ENCODE peak calls at places on chromosomes 3 and 15, in six cellular contexts. E is astrocyte, Q is GM23248, O is HCT116, L is GM12878, N is neural progenitor cell. B is an unnamed sample. For H3K4me1, the result is how much of the 10 kb centered on the place peaks cover.

GRCh38 chr15:73632670-73633058 is 525 bp downstream of the NPTN start:
- DNase-seq in E (no peak), Q (no peak), O (no peak), L (no peak), N (peak), B (peak)

GRCh38 chr3:42732829-42733459 is 30.3 kb upstream of the HHATL start:
- DNase-seq in E (no peak), Q (no peak), O (no peak), L (no peak), N (no peak), B (no peak)

GRCh38 chr3:161946443-161946960 is 449.9 kb downstream of the OTOL1 start:
- DNase-seq in E (no peak), Q (no peak), O (no peak), L (no peak), N (no peak), B (no peak)

GRCh38 chr3:154384504-154384903 is 45.5 kb downstream of the GPR149 start:
- DNase-seq in E (no peak), Q (no peak), O (no peak), L (no peak), N (no peak), B (peak)

GRCh38 chr3:147757919-147758318 is 348.8 kb downstream of the ZIC1 start:
- DNase-seq in E (no peak), Q (no peak), O (no peak), L (no peak), N (no peak), B (no peak)

GRCh38 chr3:127694467-127695215 is 21.9 kb downstream of the ABTB1 start:
- DNase-seq in E (no peak), Q (peak), O (peak), L (no peak), N (peak), B (peak)

GRCh38 chr15:79965836-79966630 is 5.0 kb downstream of the BCL2A1 start:
- DNase-seq in E (peak), Q (no peak), O (no peak), L (no peak), N (no peak), B (no peak)

GRCh38 chr15:39595621-39596221 is 14.8 kb downstream of the THBS1 start:
- DNase-seq in E (no peak), Q (peak), O (no peak), L (no peak), N (no peak), B (peak)

GRCh38 chr15:76059320-76060097 is at the start of gene TMEM266:
- DNase-seq in E (peak), Q (peak), O (no peak), L (no peak), N (peak), B (peak)

GRCh38 chr15:52463638-52464037 is 65.0 kb downstream of the MYO5A start:
- DNase-seq in E (no peak), Q (peak), O (no peak), L (no peak), N (no peak), B (peak)

GRCh38 chr3:56778904-56779303 is 22.8 kb downstream of the ARHGEF3 start:
- DNase-seq in E (no peak), Q (no peak), O (no peak), L (no peak), N (no peak), B (no peak)

GRCh38 chr3:56773588-56774330 is 28.0 kb downstream of the ARHGEF3 start:
- DNase-seq in E (no peak), Q (no peak), O (no peak), L (no peak), N (no peak), B (peak)

GRCh38 chr3:56776551-56776950 is 25.2 kb downstream of the ARHGEF3 start:
- DNase-seq in E (no peak), Q (no peak), O (no peak), L (no peak), N (no peak), B (peak)

GRCh38 chr3:56775356-56775914 is 26.3 kb downstream of the ARHGEF3 start:
- DNase-seq in E (no peak), Q (peak), O (no peak), L (no peak), N (peak), B (no peak)

DNA sequence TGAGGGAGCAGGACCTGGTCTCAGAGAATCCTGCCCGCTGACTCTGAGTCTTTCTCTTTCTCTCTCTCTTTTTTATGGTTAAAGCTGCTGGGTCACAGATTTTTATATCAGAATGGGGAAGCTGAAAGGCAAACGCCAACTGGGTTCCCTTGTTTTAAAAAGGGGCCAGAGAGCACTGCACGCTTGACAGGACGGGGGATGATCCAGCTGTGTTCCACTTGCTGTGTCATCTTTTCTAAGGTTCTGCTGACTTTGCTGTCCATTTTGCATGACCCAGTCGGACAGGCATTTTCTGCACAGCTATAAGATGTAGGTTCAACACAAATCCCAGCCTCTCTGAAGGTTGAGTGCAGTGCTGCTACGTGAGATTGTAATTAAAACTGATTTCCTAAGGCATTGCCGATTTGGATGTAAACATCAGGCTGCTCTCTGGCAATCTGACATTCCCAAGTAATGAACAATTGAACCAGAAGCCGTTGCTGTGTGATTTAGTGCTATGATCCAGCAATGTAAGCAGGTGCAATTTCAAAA is 25.8 kb downstream of the ARHGEF3 start:
- DNase-seq in E (no peak), Q (peak), O (no peak), L (no peak), N (no peak), B (peak)
- H3K4me1 ChIP-seq in E (under half), Q (under half), O (under half), L (under half), N (under half), B (under half)

DNA sequence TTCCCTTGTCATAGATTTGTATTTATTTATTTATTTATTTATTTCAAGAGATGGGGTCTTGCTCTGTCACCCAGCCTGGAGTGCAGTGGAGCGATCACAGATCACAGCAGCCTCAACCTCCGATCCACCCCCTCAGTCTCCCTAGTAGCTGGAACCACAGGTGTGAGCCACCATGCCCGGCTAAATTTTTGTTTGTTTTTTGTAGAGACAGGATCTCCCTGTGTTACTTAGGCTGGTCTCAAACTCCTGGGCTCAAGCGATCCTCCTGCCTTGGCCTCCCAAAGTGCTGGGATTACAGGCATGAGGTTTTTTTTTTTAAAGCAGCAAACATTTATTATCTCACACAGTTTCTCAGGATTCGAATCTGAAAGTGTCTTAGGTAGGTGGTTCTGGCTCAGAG is 2.5 kb downstream of the TTBK2 start:
- DNase-seq in E (no peak), Q (no peak), O (no peak), L (no peak), N (no peak), B (no peak)
- H3K9ac ChIP-seq in E (no peak), Q (no peak), O (no peak), L (peak), N (no peak), B (no peak)

GRCh38 chr15:31434418-31435255 is 108.0 kb downstream of the KLF13 start:
- DNase-seq in E (peak), Q (peak), O (no peak), L (peak), N (no peak), B (peak)

GRCh38 chr15:31433574-31433973 is 106.9 kb downstream of the KLF13 start:
- DNase-seq in E (no peak), Q (no peak), O (no peak), L (no peak), N (no peak), B (no peak)

GRCh38 chr15:31435891-31436628 is 109.4 kb downstream of the KLF13 start:
- DNase-seq in E (no peak), Q (peak), O (peak), L (no peak), N (no peak), B (no peak)

GRCh38 chr15:31433101-31433500 is 106.5 kb downstream of the KLF13 start:
- DNase-seq in E (no peak), Q (peak), O (no peak), L (no peak), N (no peak), B (no peak)

DNA sequence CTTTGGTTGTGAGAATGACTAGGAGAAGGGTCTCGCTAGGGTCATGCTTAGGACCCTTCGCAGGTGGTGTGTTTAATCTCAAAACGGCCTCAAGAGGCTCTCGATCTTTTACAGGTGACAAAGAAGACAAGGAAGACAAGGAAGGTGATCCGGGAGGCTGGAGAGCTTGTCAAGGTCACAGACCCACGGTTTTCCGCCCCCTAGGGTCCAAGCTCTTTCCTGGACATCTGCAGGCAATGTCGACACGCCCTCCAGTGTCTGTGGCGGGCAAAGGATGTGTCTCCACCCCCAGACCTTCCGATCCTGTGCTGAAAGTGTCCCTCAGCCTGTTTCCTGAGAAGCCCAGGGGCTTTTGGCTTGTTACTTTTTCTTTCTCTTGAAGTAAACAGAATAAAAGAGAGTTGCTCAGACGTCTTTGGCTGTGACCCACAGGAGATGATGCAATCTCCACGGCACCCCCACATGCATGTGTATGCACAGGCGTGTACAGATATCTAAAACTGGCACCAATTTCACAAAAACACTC is 108.7 kb downstream of the KLF13 start:
- DNase-seq in E (peak), Q (peak), O (peak), L (peak), N (peak), B (peak)
- H3K4me3 ChIP-seq in E (peak), Q (peak), O (no peak), L (peak), N (no peak), B (peak)

GRCh38 chr3:44983413-44984040 is 7.5 kb downstream of the EXOSC7 start:
- DNase-seq in E (no peak), Q (peak), O (no peak), L (no peak), N (no peak), B (no peak)

GRCh38 chr3:44982817-44983216 is 6.8 kb downstream of the EXOSC7 start:
- DNase-seq in E (no peak), Q (no peak), O (no peak), L (no peak), N (no peak), B (no peak)

GRCh38 chr3:44984335-44984734 is 8.3 kb downstream of the EXOSC7 start:
- DNase-seq in E (no peak), Q (no peak), O (no peak), L (no peak), N (no peak), B (no peak)

GRCh38 chr3:44981220-44981619 is 5.2 kb downstream of the EXOSC7 start:
- DNase-seq in E (peak), Q (peak), O (no peak), L (no peak), N (no peak), B (no peak)

DNA sequence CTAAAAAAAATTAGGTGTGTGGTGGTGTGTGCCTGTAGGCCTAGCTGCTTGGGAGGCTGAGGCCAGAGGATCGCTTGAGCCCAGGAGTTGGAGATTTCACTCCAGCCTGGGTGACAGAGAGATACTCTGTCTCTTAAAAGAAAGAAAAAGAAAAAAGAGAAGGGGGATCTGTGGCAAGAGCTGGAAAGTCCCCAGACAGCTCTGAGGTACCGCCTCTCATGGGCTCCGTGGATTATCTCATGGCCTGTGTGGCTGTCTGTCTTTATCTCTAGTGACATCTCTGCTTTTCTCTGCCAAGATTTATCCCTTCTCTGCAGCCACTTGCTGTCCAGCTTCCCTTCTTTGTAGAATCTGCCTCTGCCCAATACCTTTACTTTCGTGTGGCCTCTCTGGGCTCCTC is 5.7 kb downstream of the EXOSC7 start:
- DNase-seq in E (no peak), Q (no peak), O (no peak), L (no peak), N (no peak), B (no peak)
- H3K4me1 ChIP-seq in E (under half), Q (under half), O (under half), L (under half), N (under half), B (half or more)

GRCh38 chr3:58463181-58463941 is 28.5 kb upstream of the KCTD6 start:
- DNase-seq in E (peak), Q (peak), O (peak), L (no peak), N (peak), B (peak)
- H3K9ac ChIP-seq in E (no peak), Q (no peak), O (no peak), L (no peak), N (no peak), B (peak)

DNA sequence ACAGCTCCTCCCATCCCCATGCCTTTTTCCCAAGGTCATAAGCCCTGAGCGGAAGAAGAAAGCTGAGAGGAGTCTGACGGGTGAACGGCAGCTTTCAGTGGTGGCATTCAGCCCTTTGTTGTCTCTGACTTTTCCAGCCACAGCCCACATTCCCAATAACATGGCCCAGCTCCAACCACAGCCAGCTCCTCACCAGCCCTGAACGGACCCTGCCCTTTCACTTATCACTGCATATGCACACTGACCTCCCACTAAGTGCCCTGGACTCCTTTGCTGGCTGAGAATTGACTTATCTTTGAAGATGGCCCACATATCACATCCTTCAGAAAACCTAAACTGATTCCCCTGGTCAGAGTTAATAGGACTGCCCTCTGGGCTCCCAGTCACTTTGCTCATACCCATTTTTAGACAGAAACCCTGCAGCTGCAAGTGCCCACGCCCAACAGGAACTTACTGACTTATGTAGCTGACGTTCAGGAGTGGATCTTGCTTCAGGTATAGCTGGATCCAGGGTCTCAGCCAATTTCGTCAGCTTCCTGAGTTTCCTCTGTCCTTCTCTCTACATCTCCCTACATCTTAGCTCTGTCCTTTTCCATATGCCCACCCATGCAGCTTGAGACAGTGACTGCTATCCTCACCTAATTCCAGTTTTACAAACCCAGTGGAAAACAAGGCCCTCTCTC is 348.5 kb upstream of the PROK2 start:
- DNase-seq in E (no peak), Q (no peak), O (no peak), L (no peak), N (no peak), B (no peak)
- H3K4me3 ChIP-seq in E (no peak), Q (no peak), O (no peak), L (no peak), N (no peak), B (no peak)

DNA sequence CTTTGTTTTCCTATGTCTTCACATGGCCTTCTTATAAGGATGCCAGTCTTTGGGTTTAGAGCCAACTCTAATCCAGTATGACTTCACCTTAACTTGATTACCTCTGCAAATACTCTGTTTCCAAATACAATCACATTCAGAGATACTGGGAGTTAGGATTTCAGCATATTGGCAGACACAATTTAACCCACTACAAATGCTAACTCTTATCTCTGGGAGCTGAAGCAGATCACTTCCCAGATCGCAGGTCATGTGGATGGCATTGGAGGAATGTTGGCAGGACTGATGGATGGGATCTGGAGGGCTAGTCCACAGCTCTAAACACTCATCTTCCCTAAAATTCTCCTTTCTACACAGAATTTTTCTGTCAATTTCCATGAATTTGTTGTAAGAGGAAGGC is 46.2 kb upstream of the ADGRG7 start:
- DNase-seq in E (no peak), Q (no peak), O (no peak), L (no peak), N (no peak), B (no peak)
- H3K4me1 ChIP-seq in E (under half), Q (under half), O (under half), L (under half), N (under half), B (half or more)

GRCh38 chr15:67244966-67245478 is 9.4 kb downstream of the AAGAB start:
- DNase-seq in E (peak), Q (peak), O (no peak), L (no peak), N (no peak), B (peak)

GRCh38 chr15:67241132-67241855 is 13.2 kb downstream of the AAGAB start:
- DNase-seq in E (no peak), Q (no peak), O (no peak), L (peak), N (peak), B (no peak)

GRCh38 chr15:67242665-67243064 is 11.8 kb downstream of the AAGAB start:
- DNase-seq in E (no peak), Q (peak), O (no peak), L (no peak), N (no peak), B (peak)

GRCh38 chr15:67240235-67241131 is 14.0 kb downstream of the AAGAB start:
- DNase-seq in E (no peak), Q (peak), O (peak), L (peak), N (no peak), B (no peak)
- H3K9ac ChIP-seq in E (no peak), Q (no peak), O (no peak), L (peak), N (no peak), B (no peak)

GRCh38 chr3:185760091-185760490 is 64.8 kb downstream of the IGF2BP2 start:
- DNase-seq in E (no peak), Q (peak), O (no peak), L (no peak), N (no peak), B (no peak)

GRCh38 chr3:185758912-185759311 is 65.9 kb downstream of the IGF2BP2 start:
- DNase-seq in E (no peak), Q (no peak), O (no peak), L (no peak), N (no peak), B (no peak)

GRCh38 chr3:185759523-185759922 is 65.3 kb downstream of the IGF2BP2 start:
- DNase-seq in E (no peak), Q (no peak), O (no peak), L (no peak), N (no peak), B (no peak)

GRCh38 chr3:185763347-185764010 is 61.4 kb downstream of the IGF2BP2 start:
- DNase-seq in E (no peak), Q (no peak), O (no peak), L (no peak), N (no peak), B (no peak)

GRCh38 chr3:185760550-185760949 is 64.3 kb downstream of the IGF2BP2 start:
- DNase-seq in E (no peak), Q (peak), O (no peak), L (no peak), N (no peak), B (no peak)
- H3K4me3 ChIP-seq in E (no peak), Q (peak), O (no peak), L (no peak), N (no peak), B (peak)

GRCh38 chr15:32834156-32834555 is 116.4 kb downstream of the GREM1 start:
- DNase-seq in E (no peak), Q (no peak), O (no peak), L (peak), N (no peak), B (no peak)

GRCh38 chr15:32840481-32841245 is 122.9 kb downstream of the GREM1 start:
- DNase-seq in E (peak), Q (peak), O (no peak), L (no peak), N (no peak), B (no peak)

GRCh38 chr15:32838338-32838737 is 120.5 kb downstream of the GREM1 start:
- DNase-seq in E (no peak), Q (peak), O (no peak), L (no peak), N (no peak), B (no peak)

GRCh38 chr15:32838820-32839219 is 121.0 kb downstream of the GREM1 start:
- DNase-seq in E (peak), Q (peak), O (no peak), L (no peak), N (no peak), B (no peak)

DNA sequence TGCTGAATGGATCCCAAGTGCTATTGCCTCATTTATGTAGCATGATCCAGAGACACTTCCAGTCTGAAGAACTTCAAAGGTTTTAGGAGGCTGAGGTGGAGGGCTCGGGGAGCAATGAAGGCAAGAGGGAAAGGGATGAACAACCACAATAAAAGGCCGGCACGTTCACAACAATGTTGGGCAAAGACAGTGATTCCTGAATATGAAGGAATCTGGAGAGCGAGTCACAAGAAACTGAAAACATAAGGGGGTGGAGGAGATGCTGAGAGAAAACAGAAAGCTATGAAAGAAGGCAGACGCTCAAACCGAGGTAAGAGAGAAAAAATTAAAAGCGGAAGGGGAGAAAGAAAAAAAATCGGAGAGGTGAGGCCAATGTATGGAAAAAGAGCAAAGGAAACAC is 120.1 kb downstream of the GREM1 start:
- DNase-seq in E (no peak), Q (peak), O (no peak), L (no peak), N (no peak), B (no peak)
- H3K4me1 ChIP-seq in E (under half), Q (half or more), O (under half), L (under half), N (under half), B (under half)

B was measured in adipocyte.